ENCODE peak calls at places on chromosome X, in seven cellular contexts. H, A, T, F, J, D and E are unnamed samples.

GRCh38 chrX:96685205-96686099 is 810 bp downstream of the DIAPH2 start:
- DNase-seq in H (peak), A (no peak), T (peak), F (peak), J (no peak), D (peak), E (peak)

GRCh38 chrX:119646515-119646914 is 40.3 kb upstream of the NKRF start:
- DNase-seq in H (no peak), A (no peak), T (no peak), F (no peak), J (no peak), D (no peak), E (no peak)

GRCh38 chrX:27619975-27620374 is 29.8 kb downstream of the DCAF8L2 start:
- DNase-seq in H (peak), A (no peak), T (peak), F (no peak), J (no peak), D (peak), E (peak)

GRCh38 chrX:24245201-24245600 is 68.7 kb downstream of the SUPT20HL2 start:
- DNase-seq in H (peak), A (peak), T (peak), F (no peak), J (no peak), D (peak), E (peak)

GRCh38 chrX:73214366-73215094 is at the start of gene NAP1L2:
- DNase-seq in H (no peak), A (peak), T (peak), F (peak), J (peak), D (no peak), E (no peak)

GRCh38 chrX:39975094-39975865 is 122.5 kb downstream of the BCOR start:
- DNase-seq in H (no peak), A (no peak), T (peak), F (no peak), J (no peak), D (no peak), E (peak)

GRCh38 chrX:52574416-52575275 is 57.8 kb upstream of the XAGE1B start:
- DNase-seq in H (peak), A (peak), T (peak), F (no peak), J (no peak), D (peak), E (peak)

GRCh38 chrX:67545772-67546495 is 2.1 kb downstream of the AR start:
- DNase-seq in H (no peak), A (peak), T (peak), F (peak), J (no peak), D (peak), E (no peak)

GRCh38 chrX:49269768-49270248 is at the start of gene PPP1R3F:
- DNase-seq in H (no peak), A (no peak), T (no peak), F (no peak), J (no peak), D (no peak), E (no peak)

GRCh38 chrX:134460861-134461218 is 875 bp downstream of the HPRT1 start:
- DNase-seq in H (peak), A (no peak), T (peak), F (no peak), J (no peak), D (peak), E (peak)

GRCh38 chrX:131861088-131861787 is 161.9 kb upstream of the STK26 start:
- DNase-seq in H (no peak), A (no peak), T (no peak), F (no peak), J (no peak), D (peak), E (peak)

GRCh38 chrX:65522739-65523372 is 11.7 kb downstream of the LAS1L start:
- DNase-seq in H (peak), A (no peak), T (no peak), F (no peak), J (no peak), D (peak), E (no peak)

GRCh38 chrX:18676470-18676869 is 4.6 kb upstream of the RS1 start:
- DNase-seq in H (peak), A (peak), T (peak), F (peak), J (no peak), D (peak), E (peak)

GRCh38 chrX:122113376-122113775 is 1066.0 kb downstream of the GLUD2 start:
- DNase-seq in H (no peak), A (no peak), T (peak), F (peak), J (no peak), D (no peak), E (no peak)

GRCh38 chrX:20061869-20062254 is 54.8 kb downstream of the MAP7D2 start:
- DNase-seq in H (peak), A (no peak), T (no peak), F (no peak), J (no peak), D (peak), E (no peak)

GRCh38 chrX:67587946-67588624 is 44.3 kb downstream of the AR start:
- DNase-seq in H (no peak), A (no peak), T (no peak), F (no peak), J (no peak), D (no peak), E (no peak)

DNA sequence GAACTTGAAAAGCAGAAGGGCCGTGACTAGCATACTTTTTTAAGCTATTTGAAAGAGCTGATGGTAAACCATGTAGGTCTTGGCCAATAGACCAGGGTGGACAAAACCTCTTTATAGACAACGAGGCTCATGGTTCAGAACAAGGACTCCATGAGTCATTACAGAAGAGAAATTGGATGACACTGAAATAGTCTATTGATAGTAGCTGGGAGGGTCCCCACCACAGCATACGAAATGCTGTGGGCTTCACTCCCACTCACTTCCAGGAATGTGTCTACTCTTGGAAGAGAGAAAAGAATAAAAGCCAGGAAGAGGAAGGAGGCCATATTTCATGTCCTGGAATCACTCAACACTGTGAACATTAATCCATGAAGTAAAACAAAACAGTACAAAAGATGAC is 82.3 kb upstream of the MXRA5 start:
- DNase-seq in H (no peak), A (no peak), T (no peak), F (no peak), J (no peak), D (no peak), E (no peak)
- H3K4ac ChIP-seq in H (no peak), A (no peak), T (no peak), F (no peak), J (no peak), D (no peak), E (no peak)

GRCh38 chrX:12972239-12972638 is 2.7 kb upstream of the TMSB4X start:
- DNase-seq in H (no peak), A (no peak), T (no peak), F (no peak), J (no peak), D (no peak), E (no peak)
- H3K4ac ChIP-seq in H (no peak), A (no peak), T (no peak), F (no peak), J (no peak), D (no peak), E (no peak)

DNA sequence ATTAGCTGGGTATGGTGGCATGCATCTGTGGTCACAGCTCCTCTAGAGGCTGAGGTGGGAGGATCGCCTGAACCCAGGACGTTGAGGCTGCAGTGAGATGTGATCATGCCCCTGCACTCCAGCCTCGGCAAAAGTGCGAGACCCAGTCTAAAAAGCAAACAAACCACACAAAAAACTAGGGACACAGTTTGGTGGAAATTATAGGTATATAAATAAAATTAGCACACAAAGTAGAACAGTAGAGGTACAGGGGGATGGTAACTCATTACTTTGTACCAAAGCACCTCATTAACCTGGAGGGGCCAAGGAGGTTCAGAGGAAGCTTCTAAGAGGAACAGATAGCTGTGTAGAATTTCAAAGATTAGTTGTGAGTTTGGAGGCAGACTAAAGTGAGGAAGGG is 5.1 kb downstream of the VBP1 start:
- DNase-seq in H (no peak), A (no peak), T (no peak), F (no peak), J (no peak), D (no peak), E (no peak)
- H3K4ac ChIP-seq in H (no peak), A (no peak), T (no peak), F (no peak), J (no peak), D (no peak), E (no peak)

DNA sequence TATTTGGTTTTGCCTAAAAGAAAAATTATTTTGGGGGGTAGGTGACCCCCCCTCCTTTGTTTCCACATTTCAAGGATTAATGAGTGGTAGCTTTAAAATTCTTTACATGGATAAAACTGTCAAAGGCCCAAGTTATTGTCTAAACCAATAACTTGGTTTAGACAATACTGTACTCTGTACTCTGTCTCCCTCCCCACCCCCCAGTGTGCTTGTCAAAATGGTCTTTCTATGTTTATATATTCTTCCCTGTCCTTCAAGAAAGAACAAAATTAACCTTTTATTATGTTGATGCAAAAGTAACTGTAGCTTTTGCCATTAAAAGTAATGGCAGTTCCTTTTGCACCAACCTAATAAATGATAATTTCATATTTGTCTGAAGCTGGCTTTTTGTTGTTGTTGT is 9.5 kb upstream of the RGN start:
- DNase-seq in H (no peak), A (no peak), T (no peak), F (no peak), J (no peak), D (no peak), E (no peak)
- H3K4ac ChIP-seq in H (no peak), A (no peak), T (no peak), F (no peak), J (no peak), D (no peak), E (no peak)